ENCODE peak calls at places on chromosomes 1 and 21, in nine cellular contexts. B is stomach, V is DND-41, C is thyroid gland, P is GM23338, M is cardiac muscle cell, U is tibial nerve, Y is neural progenitor cell, E is fibroblast of lung. W is an unnamed sample.

GRCh38 chr1:109248797-109249629 is at the start of gene CELSR2:
- DNase-seq in E (peak), P (peak), M (peak), C (peak), Y (peak), B (peak), U (no peak), V (peak), W (peak)

GRCh38 chr1:36400825-36401601 is 3.3 kb upstream of the LSM10 start:
- DNase-seq in P (peak), Y (peak), B (peak), V (no peak), M (peak), E (no peak), U (peak), C (peak), W (no peak)

GRCh38 chr1:8540971-8541370 is 223.1 kb downstream of the SLC45A1 start:
- DNase-seq in C (no peak), M (no peak), V (no peak), E (peak), B (no peak), Y (no peak), P (no peak), U (no peak), W (no peak)

GRCh38 chr1:37931148-37931492 is 15.7 kb downstream of the INPP5B start:
- DNase-seq in P (peak), U (no peak), C (peak), V (peak), Y (no peak), B (no peak), E (no peak), M (no peak), W (no peak)

GRCh38 chr1:235067396-235068154 is 61.1 kb downstream of the TOMM20 start:
- DNase-seq in B (peak), V (no peak), U (peak), E (peak), Y (no peak), P (no peak), M (peak), C (peak), W (no peak)

GRCh38 chr1:172154571-172154970 is 265.9 kb upstream of the C1orf105 start:
- DNase-seq in B (no peak), E (peak), M (no peak), V (no peak), C (no peak), P (no peak), U (no peak), Y (no peak), W (peak)

GRCh38 chr1:46171351-46171750 is 3.5 kb upstream of the TSPAN1 start:
- DNase-seq in Y (no peak), V (no peak), B (peak), P (no peak), M (no peak), U (no peak), C (peak), E (no peak), W (no peak)

GRCh38 chr1:247681288-247681897 is 1.9 kb upstream of the OR13G1 start:
- DNase-seq in C (peak), P (peak), B (peak), E (peak), Y (peak), U (peak), M (peak), V (peak), W (peak)

GRCh38 chr1:57440096-57440495 is 16.2 kb upstream of the DAB1 start:
- DNase-seq in C (no peak), E (no peak), P (no peak), M (no peak), U (no peak), Y (peak), V (no peak), B (no peak), W (no peak)

GRCh38 chr1:152983743-152984142 is at the start of gene SPRR1A:
- DNase-seq in U (no peak), Y (no peak), B (no peak), E (no peak), P (no peak), V (no peak), C (no peak), M (no peak), W (no peak)

GRCh38 chr1:160437432-160438319 is 37.3 kb downstream of the VANGL2 start:
- DNase-seq in E (no peak), P (no peak), Y (no peak), V (peak), M (no peak), U (no peak), C (no peak), B (no peak), W (peak)

GRCh38 chr1:228393268-228393699 is 13.4 kb downstream of the TRIM11 start:
- DNase-seq in B (peak), P (peak), M (peak), C (peak), V (no peak), U (peak), Y (peak), E (peak), W (no peak)

GRCh38 chr1:150842964-150843363 is 33.4 kb downstream of the ARNT start:
- DNase-seq in E (no peak), Y (no peak), M (no peak), B (no peak), P (no peak), U (no peak), V (no peak), C (no peak), W (no peak)

GRCh38 chr1:156641761-156642264 is at the start of gene BCAN:
- DNase-seq in U (no peak), Y (peak), E (no peak), V (no peak), B (no peak), M (peak), C (no peak), P (peak), W (no peak)

GRCh38 chr1:100219879-100220278 is 29.8 kb downstream of the DBT start:
- DNase-seq in U (no peak), E (no peak), C (no peak), V (no peak), P (no peak), Y (no peak), M (no peak), B (no peak), W (no peak)

GRCh38 chr21:34528131-34528561 is 16.1 kb upstream of the KCNE1 start:
- DNase-seq in E (peak), V (no peak), Y (no peak), C (no peak), M (no peak), U (no peak), B (no peak), P (no peak), W (no peak)

GRCh38 chr21:36255650-36256047 is 64.3 kb upstream of the MORC3 start:
- DNase-seq in U (no peak), C (no peak), M (no peak), V (no peak), B (no peak), E (no peak), P (no peak), Y (no peak), W (no peak)

GRCh38 chr1:246526915-246527314 is 19.8 kb upstream of the SMYD3 start:
- DNase-seq in Y (no peak), U (no peak), E (no peak), M (no peak), C (no peak), P (no peak), B (no peak), V (no peak), W (no peak)

GRCh38 chr1:211210052-211210451 is 49.1 kb upstream of the RCOR3 start:
- DNase-seq in V (no peak), B (no peak), C (no peak), U (no peak), E (no peak), Y (no peak), M (no peak), P (no peak), W (no peak)

GRCh38 chr1:204623894-204624361 is 61.6 kb downstream of the LRRN2 start:
- DNase-seq in C (no peak), E (no peak), P (peak), Y (peak), U (no peak), M (peak), V (peak), B (no peak), W (peak)

GRCh38 chr1:27556781-27557595 is 47.0 kb downstream of the AHDC1 start:
- DNase-seq in U (peak), Y (peak), V (peak), C (peak), P (peak), E (peak), M (peak), B (peak), W (peak)

GRCh38 chr1:27554777-27555699 is 48.9 kb downstream of the AHDC1 start:
- DNase-seq in P (no peak), B (no peak), M (no peak), U (peak), V (no peak), Y (no peak), E (no peak), C (no peak), W (no peak)

GRCh38 chr1:27554293-27554692 is 49.7 kb downstream of the AHDC1 start:
- DNase-seq in Y (no peak), U (no peak), P (no peak), C (no peak), E (no peak), V (no peak), B (no peak), M (no peak), W (no peak)

GRCh38 chr1:27556435-27556780 is 47.5 kb downstream of the AHDC1 start:
- DNase-seq in V (no peak), U (no peak), Y (no peak), P (no peak), C (no peak), B (no peak), E (no peak), M (no peak), W (no peak)

GRCh38 chr1:27555700-27556424 is 48.1 kb downstream of the AHDC1 start:
- DNase-seq in P (no peak), M (no peak), U (peak), B (no peak), E (no peak), Y (no peak), C (no peak), V (peak), W (peak)
- H3K27ac ChIP-seq in P (no peak), M (peak), U (peak), B (peak), E (peak), Y (no peak), C (peak), V (peak), W (peak)

GRCh38 chr1:113217447-113218208 is 144.6 kb downstream of the LRIG2 start:
- DNase-seq in V (no peak), M (no peak), E (no peak), C (no peak), Y (no peak), U (no peak), P (no peak), B (no peak), W (no peak)
- H3K27ac ChIP-seq in V (no peak), M (peak), E (no peak), C (no peak), Y (no peak), U (no peak), P (no peak), B (peak), W (no peak)

DNA sequence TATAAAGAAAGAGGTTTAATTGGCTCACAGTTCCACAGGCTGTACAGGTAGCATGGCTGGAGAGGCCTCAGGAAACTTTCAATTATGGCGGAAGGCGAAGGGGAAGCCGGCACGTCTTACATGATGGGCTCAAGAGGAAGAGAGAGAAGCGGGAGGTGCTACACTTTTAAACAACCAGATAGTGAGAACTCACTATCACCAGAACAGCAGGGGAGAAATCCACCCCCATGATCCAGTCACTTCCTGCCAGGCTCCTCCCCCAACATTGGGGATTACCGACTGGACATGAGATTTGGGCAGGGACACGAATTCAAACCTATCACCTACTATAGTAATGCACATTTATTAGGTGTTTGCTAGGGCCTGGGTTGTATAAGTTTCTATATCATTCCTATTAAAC is 117.8 kb downstream of the ZMYM4 start:
- DNase-seq in U (no peak), Y (no peak), C (no peak), E (no peak), P (peak), B (no peak), V (no peak), M (no peak), W (no peak)
- H3K27ac ChIP-seq in U (no peak), Y (no peak), C (no peak), E (no peak), P (peak), B (no peak), V (no peak), M (no peak), W (no peak)

GRCh38 chr1:72892461-72892860 is 610.1 kb upstream of the NEGR1 start:
- DNase-seq in U (no peak), P (no peak), Y (no peak), B (no peak), E (peak), M (no peak), C (no peak), V (no peak), W (no peak)

DNA sequence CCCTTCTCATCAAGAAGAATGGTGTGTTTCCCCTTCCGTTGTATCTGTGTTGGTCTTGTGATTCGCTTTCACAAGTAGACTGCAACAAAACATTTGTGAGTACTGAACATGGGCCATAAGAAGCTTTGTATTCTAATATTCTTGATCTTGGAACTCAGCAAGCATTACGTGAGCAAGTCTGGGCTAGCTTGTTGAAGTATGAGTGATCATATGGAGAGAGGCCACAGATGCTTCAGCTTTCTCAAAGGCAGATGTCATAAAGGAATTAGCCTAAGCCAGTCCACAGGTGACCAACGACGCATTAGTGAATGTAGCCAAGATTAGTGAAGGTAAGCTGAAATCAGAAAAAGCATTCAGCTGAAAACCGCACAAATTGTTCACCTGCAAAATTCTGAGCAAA is 609.6 kb upstream of the NEGR1 start:
- DNase-seq in Y (no peak), M (no peak), B (no peak), P (no peak), V (no peak), U (no peak), C (no peak), E (peak), W (no peak)
- H3K27ac ChIP-seq in Y (no peak), M (no peak), B (no peak), P (no peak), V (no peak), U (no peak), C (no peak), E (no peak), W (no peak)

DNA sequence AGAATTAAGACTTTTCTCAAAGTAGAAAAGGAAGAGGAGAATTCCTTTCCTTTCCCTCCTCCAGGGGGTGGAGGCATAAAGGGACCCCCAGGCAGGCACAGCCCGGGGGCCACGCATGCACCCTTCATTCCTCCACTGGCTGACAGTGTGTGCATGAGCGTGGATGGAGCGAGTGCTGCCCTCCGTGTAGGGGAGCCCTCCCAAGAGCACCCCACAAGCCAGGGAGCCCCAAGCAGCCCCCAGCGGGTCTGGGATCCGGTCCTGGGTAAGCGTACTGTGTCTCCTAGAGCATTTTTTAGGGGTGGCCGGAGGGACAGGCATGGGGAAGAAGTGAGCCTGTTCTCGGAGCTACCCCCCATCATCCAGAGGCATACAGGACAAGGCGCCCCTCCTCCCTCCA is 120.5 kb downstream of the SIK1 start:
- DNase-seq in P (no peak), V (no peak), U (no peak), E (no peak), C (no peak), B (no peak), M (no peak), Y (no peak), W (no peak)
- H3K27ac ChIP-seq in P (no peak), V (no peak), U (no peak), E (no peak), C (no peak), B (peak), M (no peak), Y (no peak), W (no peak)

DNA sequence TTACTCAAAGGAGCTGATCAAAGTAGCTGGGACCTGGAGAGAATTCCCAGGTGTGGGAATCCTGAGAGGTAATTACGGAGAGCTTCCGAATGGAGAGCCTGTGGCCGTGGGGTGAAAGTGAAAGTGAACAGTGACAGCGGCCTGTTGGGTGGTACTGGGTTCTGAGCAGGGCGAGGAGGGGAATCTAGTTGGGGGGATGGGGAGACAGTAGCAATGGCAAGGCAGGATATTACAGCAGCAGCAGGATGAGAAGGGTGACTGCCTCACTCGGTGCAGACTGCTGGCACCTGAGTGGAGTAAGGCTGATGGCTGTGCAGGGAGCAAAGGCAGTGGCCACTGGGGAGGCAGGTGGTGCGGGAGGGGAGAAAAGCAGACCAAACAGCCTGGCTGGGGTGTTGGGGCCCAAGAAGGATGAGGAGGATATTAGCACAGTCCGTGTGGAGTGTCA is 70.3 kb upstream of the PRDX6 start:
- DNase-seq in U (no peak), M (no peak), B (no peak), E (no peak), Y (no peak), V (peak), C (no peak), P (no peak), W (peak)
- H3K27ac ChIP-seq in U (no peak), M (no peak), B (no peak), E (no peak), Y (no peak), V (no peak), C (no peak), P (peak), W (no peak)

DNA sequence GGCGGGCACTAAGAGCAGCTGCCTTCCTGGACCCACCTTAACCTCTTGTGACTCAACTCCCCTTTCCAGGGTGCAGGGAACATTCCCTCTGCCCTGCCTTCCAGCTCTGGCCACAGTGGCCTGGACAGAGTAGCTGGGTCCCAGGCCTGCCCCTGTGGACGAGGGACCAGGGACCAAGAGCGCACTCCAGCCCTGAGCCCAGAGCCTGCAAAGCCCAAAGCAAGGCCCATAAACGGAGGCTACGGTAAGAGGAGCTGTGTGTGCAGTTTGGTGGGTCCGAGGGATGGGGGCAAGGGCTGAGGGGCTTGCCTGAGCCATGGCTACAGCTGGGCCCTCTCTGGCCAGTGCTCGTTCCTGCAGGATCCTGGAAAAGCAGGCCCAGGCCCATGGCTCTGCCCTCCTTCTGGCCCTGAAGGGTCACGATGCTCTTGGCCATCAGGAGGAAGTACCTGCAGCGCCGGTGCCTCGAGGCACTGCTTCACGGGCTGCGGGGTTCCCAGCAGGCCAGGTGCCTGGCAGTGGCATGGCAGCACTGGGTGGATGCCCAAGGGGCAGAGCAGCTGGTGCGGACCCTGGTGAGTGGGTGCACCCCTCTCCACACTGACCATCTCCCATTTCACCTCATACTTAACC is 17.8 kb downstream of the MTHFR start:
- DNase-seq in V (no peak), E (no peak), M (no peak), U (no peak), Y (peak), C (no peak), P (peak), B (no peak), W (no peak)
- H3K27ac ChIP-seq in V (no peak), E (peak), M (peak), U (peak), Y (no peak), C (peak), P (peak), B (peak), W (no peak)

GRCh38 chr1:43769350-43769908 is 62.1 kb downstream of the ST3GAL3 start:
- DNase-seq in B (no peak), P (no peak), Y (no peak), U (no peak), C (no peak), E (no peak), V (no peak), M (no peak), W (no peak)
- H3K27ac ChIP-seq in B (no peak), P (no peak), Y (no peak), U (no peak), C (no peak), E (no peak), V (no peak), M (no peak), W (no peak)

GRCh38 chr1:206023682-206024081 is at the start of gene CTSE:
- DNase-seq in B (peak), P (no peak), Y (no peak), C (peak), M (no peak), V (no peak), U (no peak), E (no peak), W (no peak)

GRCh38 chr1:206021796-206022365 is 1.8 kb downstream of the CTSE start:
- DNase-seq in V (no peak), P (no peak), Y (no peak), M (no peak), B (no peak), E (peak), C (no peak), U (no peak), W (no peak)

GRCh38 chr1:206022766-206023165 is 929 bp downstream of the CTSE start:
- DNase-seq in V (no peak), Y (no peak), C (peak), U (no peak), M (no peak), B (peak), E (no peak), P (no peak), W (no peak)

GRCh38 chr1:206020393-206021007 is 3.2 kb downstream of the CTSE start:
- DNase-seq in Y (no peak), U (no peak), B (no peak), V (no peak), E (no peak), M (no peak), P (no peak), C (no peak), W (no peak)

GRCh38 chr1:206021008-206021795 is 2.5 kb downstream of the CTSE start:
- DNase-seq in M (no peak), B (peak), P (no peak), E (no peak), U (no peak), C (no peak), Y (no peak), V (no peak), W (no peak)
- H3K27ac ChIP-seq in M (no peak), B (peak), P (no peak), E (no peak), U (no peak), C (no peak), Y (no peak), V (no peak), W (no peak)

GRCh38 chr1:31691446-31691845 is 12.4 kb downstream of the COL16A1 start:
- DNase-seq in Y (no peak), B (no peak), V (no peak), C (no peak), E (no peak), M (no peak), U (no peak), P (no peak), W (no peak)

GRCh38 chr1:31688233-31688918 is 15.4 kb downstream of the COL16A1 start:
- DNase-seq in M (no peak), U (no peak), B (no peak), Y (no peak), E (no peak), V (no peak), C (no peak), P (no peak), W (no peak)

GRCh38 chr1:31689394-31689793 is 14.4 kb downstream of the COL16A1 start:
- DNase-seq in V (no peak), C (no peak), U (no peak), M (no peak), P (no peak), B (no peak), E (no peak), Y (peak), W (no peak)

GRCh38 chr1:31690921-31691320 is 12.9 kb downstream of the COL16A1 start:
- DNase-seq in E (no peak), U (no peak), B (no peak), V (no peak), M (no peak), P (no peak), Y (no peak), C (no peak), W (no peak)

GRCh38 chr1:31689821-31690220 is 14.0 kb downstream of the COL16A1 start:
- DNase-seq in M (no peak), E (peak), P (no peak), Y (no peak), U (no peak), V (no peak), C (no peak), B (no peak), W (no peak)
- H3K27ac ChIP-seq in M (no peak), E (peak), P (no peak), Y (no peak), U (peak), V (no peak), C (no peak), B (no peak), W (no peak)

W was measured in CD4-positive, CD25-positive, alpha-beta regulatory T cell.